ENCODE peak calls at places on chromosomes 1 and 21, in ten cellular contexts. F is activated CD8-positive, alpha-beta memory T cell treated with anti-CD3 and anti-CD28 coated beads, Interleukin-2, amount 10 ng/mL, durations not matched to agents 7 days and 5 days; N is activated CD4-positive, CD25-positive, alpha-beta regulatory T cell treated with anti-CD3 and anti-CD28 coated beads, Interleukin-2, amount 50 U/mL, for 24 hours; O is effector memory CD8-positive, alpha-beta T cell; A is activated T-cell treated with anti-CD3 and anti-CD28 coated beads, Interleukin-2, amount 50 U/mL, for 72 hours; B is activated CD8-positive, alpha-beta T cell treated with anti-CD3 and anti-CD28 coated beads for 36 hours; I is central memory CD8-positive, alpha-beta T cell; X is WTC11; P is CD4-positive, alpha-beta T cell; D is pancreas. M is an unnamed sample.

GRCh38 chr1:244048566-244049141 is 2.4 kb upstream of the ZBTB18 start:
- ATAC-seq in N (peak), B (no peak), D (no peak), I (peak), O (no peak), A (no peak), X (no peak), F (no peak), P (no peak), M (peak)

GRCh38 chr1:28815533-28815932 is 3.6 kb downstream of the OPRD1 start:
- ATAC-seq in I (no peak), F (no peak), O (no peak), P (no peak), N (no peak), D (no peak), B (no peak), A (peak), X (no peak), M (no peak)

GRCh38 chr1:26283871-26284596 is 4.1 kb downstream of the SH3BGRL3 start:
- ATAC-seq in F (no peak), A (no peak), P (no peak), D (no peak), O (no peak), B (no peak), X (no peak), I (no peak), N (no peak), M (no peak)

GRCh38 chr1:154863702-154864174 is 6.3 kb downstream of the KCNN3 start:
- ATAC-seq in X (peak), D (peak), F (peak), P (peak), A (peak), N (peak), O (peak), I (peak), B (peak), M (peak)

GRCh38 chr1:10940838-10941237 is 71.6 kb upstream of the TARDBP start:
- ATAC-seq in A (no peak), X (no peak), D (no peak), O (no peak), N (no peak), B (no peak), F (no peak), I (no peak), P (no peak), M (no peak)

GRCh38 chr1:213669964-213670691 is 317.6 kb upstream of the PROX1 start:
- ATAC-seq in A (peak), F (no peak), O (no peak), D (peak), B (no peak), P (peak), X (peak), N (no peak), I (no peak), M (no peak)

GRCh38 chr1:150302907-150303306 is 9.2 kb downstream of the MRPS21 start:
- ATAC-seq in B (no peak), D (no peak), P (no peak), I (no peak), X (peak), F (no peak), N (no peak), O (no peak), A (no peak), M (no peak)

GRCh38 chr1:48077860-48078259 is 80.7 kb upstream of the TRABD2B start:
- ATAC-seq in X (no peak), I (no peak), P (no peak), B (no peak), O (no peak), N (no peak), D (no peak), A (no peak), F (no peak), M (no peak)

GRCh38 chr1:229452956-229453801 is 19.3 kb upstream of the ACTA1 start:
- ATAC-seq in O (no peak), I (no peak), D (peak), B (no peak), N (no peak), X (peak), A (no peak), P (no peak), F (no peak), M (no peak)

GRCh38 chr1:179883739-179884138 is 1.7 kb downstream of the TOR1AIP1 start:
- ATAC-seq in N (peak), F (peak), I (peak), A (peak), O (peak), D (no peak), P (peak), X (no peak), B (peak), M (peak)

GRCh38 chr1:201925301-201925567 is 21.1 kb downstream of the LMOD1 start:
- ATAC-seq in O (no peak), I (no peak), N (no peak), D (no peak), A (no peak), F (no peak), B (no peak), X (no peak), P (no peak), M (no peak)

GRCh38 chr21:34553199-34553952 is 41.4 kb upstream of the KCNE1 start:
- ATAC-seq in B (no peak), X (no peak), D (no peak), A (no peak), F (no peak), O (no peak), I (no peak), N (no peak), P (no peak), M (peak)

GRCh38 chr1:15680614-15681345 is 3.3 kb upstream of the PLEKHM2 start:
- ATAC-seq in O (no peak), F (no peak), A (peak), N (peak), I (no peak), X (no peak), P (no peak), D (no peak), B (peak), M (peak)

GRCh38 chr1:69197816-69198215 is 369.9 kb upstream of the LRRC7 start:
- ATAC-seq in F (no peak), P (no peak), D (no peak), X (no peak), N (no peak), O (no peak), I (no peak), A (no peak), B (no peak), M (no peak)

GRCh38 chr1:151985768-151986167 is 7.9 kb downstream of the S100A10 start:
- ATAC-seq in P (no peak), I (no peak), N (no peak), D (no peak), X (no peak), O (no peak), A (no peak), F (no peak), B (no peak), M (no peak)

GRCh38 chr21:41851090-41851790 is 27.9 kb downstream of the PRDM15 start:
- ATAC-seq in O (no peak), P (no peak), A (no peak), B (no peak), X (no peak), F (no peak), D (no peak), N (no peak), I (no peak), M (no peak)

GRCh38 chr1:178999061-178999460 is 26.6 kb upstream of the FAM20B start:
- ATAC-seq in B (no peak), O (no peak), P (no peak), F (no peak), D (no peak), A (no peak), N (no peak), X (no peak), I (no peak), M (no peak)

GRCh38 chr1:119253366-119253765 is 112.9 kb upstream of the WARS2 start:
- ATAC-seq in A (no peak), F (no peak), P (no peak), D (no peak), N (no peak), B (no peak), O (no peak), X (no peak), I (no peak), M (no peak)

GRCh38 chr1:163203561-163203960 is 845 bp upstream of the RGS5 start:
- ATAC-seq in X (no peak), D (no peak), A (no peak), O (no peak), N (no peak), B (no peak), I (no peak), F (no peak), P (no peak), M (no peak)

GRCh38 chr1:68141801-68142440 is 90.4 kb downstream of the WLS start:
- ATAC-seq in P (no peak), B (no peak), F (no peak), A (no peak), O (no peak), X (peak), N (no peak), I (no peak), D (no peak), M (no peak)

GRCh38 chr1:28517649-28517999 is 11.8 kb downstream of the RCC1 start:
- ATAC-seq in O (no peak), B (peak), P (peak), N (peak), I (no peak), X (peak), F (peak), D (peak), A (peak), M (peak)

GRCh38 chr1:119544165-119544762 is 37.3 kb downstream of the HSD3B1 start:
- ATAC-seq in A (no peak), B (no peak), I (no peak), N (no peak), D (peak), F (no peak), O (no peak), P (no peak), X (peak), M (no peak)

GRCh38 chr1:43671193-43671592 is 21.2 kb downstream of the KDM4A start:
- ATAC-seq in I (no peak), N (no peak), P (no peak), O (no peak), B (no peak), A (no peak), F (no peak), X (no peak), D (no peak), M (no peak)

GRCh38 chr1:31605908-31606427 is 11.5 kb upstream of the HCRTR1 start:
- ATAC-seq in D (no peak), P (no peak), B (peak), A (peak), O (peak), N (peak), X (no peak), I (no peak), F (peak), M (peak)

GRCh38 chr1:23980725-23981063 is 567 bp upstream of the SRSF10 start:
- ATAC-seq in A (peak), D (no peak), X (peak), B (peak), N (peak), O (no peak), P (no peak), I (no peak), F (peak), M (peak)

GRCh38 chr1:37038079-37038702 is 3.9 kb upstream of the GRIK3 start:
- ATAC-seq in O (no peak), A (no peak), X (peak), D (peak), N (no peak), B (no peak), P (no peak), I (no peak), F (no peak), M (no peak)

M was measured in activated T-helper 17 cell treated with anti-CD3 and anti-CD28 coated beads, Interleukin-2, amount 50 U/mL, for 72 hours.